ENCODE peak calls at places on chromosomes 16 and 17, in seven cellular contexts. P is activated CD8-positive, alpha-beta memory T cell treated with anti-CD3 and anti-CD28 coated beads for 48 hours; O is H9; K is AG08396; V is AG04450; L is activated CD4-positive, alpha-beta T cell treated with anti-CD3 and anti-CD28 coated beads for 48 hours; S is cardiac fibroblast. Z is an unnamed sample.
A peak's percentile ranks its signal among the peaks of the same experiment; 100 is the strongest.

GRCh38 chr16:51994597-51994996 is 552.3 kb downstream of the TOX3 start:
- DNase-seq in P (no peak), O (no peak), K (no peak), V (no peak), L (no peak), S (peak; percentile 12), Z (no peak)

GRCh38 chr16:88732172-88732960 is 26.1 kb downstream of the CTU2 start:
- DNase-seq in P (no peak), O (no peak), K (no peak), V (no peak), L (no peak), S (no peak), Z (no peak)

GRCh38 chr16:20675488-20676267 is 21.8 kb downstream of the ACSM1 start:
- DNase-seq in P (no peak), O (peak; percentile 79), K (no peak), V (no peak), L (peak; percentile 50), S (peak; percentile 22), Z (peak; percentile 21)

GRCh38 chr16:86181526-86181925 is 282.6 kb downstream of the IRF8 start:
- DNase-seq in P (no peak), O (no peak), K (no peak), V (no peak), L (no peak), S (no peak), Z (no peak)

GRCh38 chr17:42120161-42121065 is 754 bp downstream of the KAT2A start:
- DNase-seq in P (no peak), O (peak; percentile 85), K (no peak), V (no peak), L (peak; percentile 29), S (no peak), Z (no peak)

GRCh38 chr17:48427598-48427997 is 2.4 kb downstream of the SKAP1 start:
- DNase-seq in P (no peak), O (no peak), K (no peak), V (no peak), L (peak; percentile 83), S (no peak), Z (peak; percentile 42)

GRCh38 chr16:20854963-20855362 is 45.2 kb downstream of the DCUN1D3 start:
- DNase-seq in P (no peak), O (no peak), K (no peak), V (no peak), L (no peak), S (no peak), Z (no peak)

GRCh38 chr16:13521356-13521755 is 398.6 kb upstream of the ERCC4 start:
- DNase-seq in P (no peak), O (no peak), K (no peak), V (no peak), L (no peak), S (no peak), Z (no peak)

GRCh38 chr16:11422381-11423314 is 77.4 kb downstream of the RMI2 start:
- DNase-seq in P (no peak), O (no peak), K (no peak), V (no peak), L (no peak), S (no peak), Z (no peak)

GRCh38 chr17:61579961-61580360 is 11.1 kb downstream of the NACA2 start:
- DNase-seq in P (no peak), O (no peak), K (peak; percentile 25), V (no peak), L (no peak), S (no peak), Z (no peak)

GRCh38 chr17:11908711-11909146 is 88.5 kb downstream of the ZNF18 start:
- DNase-seq in P (no peak), O (no peak), K (no peak), V (no peak), L (no peak), S (no peak), Z (no peak)

GRCh38 chr16:22969567-22969966 is 155.6 kb downstream of the HS3ST2 start:
- DNase-seq in P (no peak), O (no peak), K (no peak), V (no peak), L (no peak), S (no peak), Z (no peak)

GRCh38 chr17:18039535-18040286 is 503 bp downstream of the GID4 start:
- DNase-seq in P (no peak), O (peak; percentile 67), K (peak; percentile 45), V (no peak), L (peak; percentile 40), S (no peak), Z (no peak)

GRCh38 chr17:16121915-16122314 is 93.4 kb downstream of the NCOR1 start:
- DNase-seq in P (no peak), O (no peak), K (no peak), V (no peak), L (no peak), S (peak; percentile 17), Z (no peak)

GRCh38 chr17:58411408-58411894 is 5.9 kb downstream of the RNF43 start:
- DNase-seq in P (no peak), O (no peak), K (no peak), V (no peak), L (no peak), S (peak; percentile 10), Z (no peak)

GRCh38 chr17:79802736-79803420 is 6.0 kb upstream of the CBX8 start:
- DNase-seq in P (no peak), O (peak; percentile 77), K (no peak), V (no peak), L (no peak), S (no peak), Z (no peak)

GRCh38 chr17:29731589-29731929 is 108.8 kb upstream of the CORO6 start:
- DNase-seq in P (no peak), O (no peak), K (no peak), V (no peak), L (no peak), S (no peak), Z (no peak)

GRCh38 chr16:50574852-50575251 is 26.7 kb downstream of the NKD1 start:
- DNase-seq in P (no peak), O (no peak), K (no peak), V (no peak), L (no peak), S (no peak), Z (no peak)

GRCh38 chr17:76968707-76969597 is 100.7 kb downstream of the MGAT5B start:
- DNase-seq in P (peak; percentile 4), O (peak; percentile 100), K (no peak), V (no peak), L (peak; percentile 68), S (no peak), Z (peak; percentile 60)

GRCh38 chr17:29138991-29139682 is 41.1 kb downstream of the MYO18A start:
- DNase-seq in P (peak; percentile 20), O (no peak), K (no peak), V (no peak), L (peak; percentile 58), S (no peak), Z (peak; percentile 38)

GRCh38 chr17:33520404-33521032 is 227.4 kb upstream of the ASIC2 start:
- DNase-seq in P (no peak), O (peak; percentile 85), K (no peak), V (no peak), L (peak; percentile 68), S (peak; percentile 12), Z (peak; percentile 24)

GRCh38 chr16:84884311-84885023 is 64.7 kb downstream of the CRISPLD2 start:
- DNase-seq in P (no peak), O (no peak), K (no peak), V (no peak), L (peak; percentile 13), S (peak; percentile 8), Z (no peak)

GRCh38 chr16:309476-309875 is 26.5 kb downstream of the PDIA2 start:
- DNase-seq in P (no peak), O (no peak), K (no peak), V (no peak), L (no peak), S (no peak), Z (no peak)

GRCh38 chr17:17994271-17994670 is 21.6 kb downstream of the DRC3 start:
- DNase-seq in P (no peak), O (peak; percentile 92), K (no peak), V (no peak), L (peak; percentile 46), S (no peak), Z (no peak)

GRCh38 chr17:43562679-43563146 is 16.6 kb upstream of the ETV4 start:
- DNase-seq in P (no peak), O (no peak), K (no peak), V (no peak), L (no peak), S (no peak), Z (no peak)

GRCh38 chr17:4998666-4999428 is 1.1 kb downstream of the KIF1C start:
- DNase-seq in P (no peak), O (no peak), K (peak; percentile 33), V (no peak), L (peak; percentile 10), S (no peak), Z (peak; percentile 29)

GRCh38 chr16:57419506-57419905 is 14.9 kb downstream of the CCL17 start:
- DNase-seq in P (no peak), O (no peak), K (no peak), V (no peak), L (no peak), S (no peak), Z (no peak)

Z was measured in activated T-cell treated with anti-CD3 and anti-CD28 coated beads, Interleukin-2, amount 50 U/mL, for 1 hour.